ENCODE peak calls at places on chromosomes 12 and 14, in four cellular contexts. One of them, this sample, is unnamed.

GRCh38 chr14:49594347-49595089 is 4.2 kb upstream of the LRR1 start:
- DNase-seq in fibroblast of mammary gland: peak
- DNase-seq in foreskin fibroblast: peak
- DNase-seq in cardiac fibroblast: peak
- DNase-seq in this sample: no peak

GRCh38 chr14:24441904-24442239 is 704 bp downstream of the SDR39U1 start:
- DNase-seq in foreskin fibroblast: peak
- DNase-seq in cardiac fibroblast: no peak
- DNase-seq in fibroblast of mammary gland: peak
- DNase-seq in this sample: no peak

GRCh38 chr12:3896851-3897351 is 23.7 kb upstream of the PARP11 start:
- DNase-seq in fibroblast of mammary gland: peak
- DNase-seq in cardiac fibroblast: peak
- DNase-seq in foreskin fibroblast: peak
- DNase-seq in this sample: peak

GRCh38 chr12:126607157-126607556 is 1541.9 kb downstream of the AACS start:
- DNase-seq in foreskin fibroblast: no peak
- DNase-seq in cardiac fibroblast: no peak
- DNase-seq in fibroblast of mammary gland: no peak
- DNase-seq in this sample: no peak

GRCh38 chr14:54549862-54550261 is 17.1 kb upstream of the SAMD4A start:
- DNase-seq in foreskin fibroblast: peak
- DNase-seq in cardiac fibroblast: peak
- DNase-seq in fibroblast of mammary gland: peak
- DNase-seq in this sample: no peak

GRCh38 chr14:74804219-74804825 is 41.2 kb downstream of the YLPM1 start:
- DNase-seq in foreskin fibroblast: peak
- DNase-seq in cardiac fibroblast: peak
- DNase-seq in fibroblast of mammary gland: peak
- DNase-seq in this sample: no peak

GRCh38 chr14:21933681-21934080 is 260.1 kb upstream of the OR4E1 start:
- DNase-seq in fibroblast of mammary gland: no peak
- DNase-seq in cardiac fibroblast: no peak
- DNase-seq in foreskin fibroblast: no peak
- DNase-seq in this sample: no peak

GRCh38 chr12:17278946-17279345 is 673.0 kb upstream of the LMO3 start:
- DNase-seq in foreskin fibroblast: no peak
- DNase-seq in cardiac fibroblast: no peak
- DNase-seq in fibroblast of mammary gland: no peak
- DNase-seq in this sample: no peak

GRCh38 chr12:77120695-77121094 is 55.3 kb upstream of the E2F7 start:
- DNase-seq in foreskin fibroblast: peak
- DNase-seq in fibroblast of mammary gland: peak
- DNase-seq in cardiac fibroblast: peak
- DNase-seq in this sample: no peak

GRCh38 chr12:53287741-53288216 is 7.6 kb upstream of the PFDN5 start:
- DNase-seq in fibroblast of mammary gland: peak
- DNase-seq in cardiac fibroblast: peak
- DNase-seq in foreskin fibroblast: peak
- DNase-seq in this sample: peak

GRCh38 chr12:87690236-87690810 is 338.9 kb downstream of the C12orf50 start:
- DNase-seq in fibroblast of mammary gland: peak
- DNase-seq in foreskin fibroblast: no peak
- DNase-seq in cardiac fibroblast: no peak
- DNase-seq in this sample: no peak

GRCh38 chr12:84874125-84874824 is 38.3 kb downstream of the SLC6A15 start:
- DNase-seq in foreskin fibroblast: peak
- DNase-seq in fibroblast of mammary gland: peak
- DNase-seq in cardiac fibroblast: peak
- DNase-seq in this sample: no peak

GRCh38 chr14:69088523-69089445 is 64.1 kb downstream of the DCAF5 start:
- DNase-seq in cardiac fibroblast: peak
- DNase-seq in foreskin fibroblast: peak
- DNase-seq in fibroblast of mammary gland: peak
- DNase-seq in this sample: no peak

GRCh38 chr12:105358789-105359188 is 28.3 kb downstream of the C12orf75 start:
- DNase-seq in foreskin fibroblast: no peak
- DNase-seq in cardiac fibroblast: no peak
- DNase-seq in fibroblast of mammary gland: no peak
- DNase-seq in this sample: no peak

GRCh38 chr12:107057071-107057834 is 36.1 kb downstream of the CRY1 start:
- DNase-seq in cardiac fibroblast: peak
- DNase-seq in fibroblast of mammary gland: peak
- DNase-seq in foreskin fibroblast: peak
- DNase-seq in this sample: no peak

GRCh38 chr14:85471744-85472143 is 58.2 kb upstream of the FLRT2 start:
- DNase-seq in cardiac fibroblast: peak
- DNase-seq in fibroblast of mammary gland: peak
- DNase-seq in foreskin fibroblast: peak
- DNase-seq in this sample: peak

GRCh38 chr12:82357340-82357739 is 847 bp downstream of the CCDC59 start:
- DNase-seq in fibroblast of mammary gland: no peak
- DNase-seq in cardiac fibroblast: no peak
- DNase-seq in foreskin fibroblast: no peak
- DNase-seq in this sample: no peak

GRCh38 chr12:115035536-115036107 is 351.6 kb upstream of the TBX3 start:
- DNase-seq in foreskin fibroblast: no peak
- DNase-seq in fibroblast of mammary gland: no peak
- DNase-seq in cardiac fibroblast: no peak
- DNase-seq in this sample: no peak

GRCh38 chr12:9383585-9383984 is 175.4 kb upstream of the PZP start:
- DNase-seq in fibroblast of mammary gland: no peak
- DNase-seq in cardiac fibroblast: no peak
- DNase-seq in foreskin fibroblast: no peak
- DNase-seq in this sample: no peak

GRCh38 chr14:23816371-23816770 is 137.2 kb upstream of the DHRS4 start:
- DNase-seq in foreskin fibroblast: no peak
- DNase-seq in cardiac fibroblast: no peak
- DNase-seq in fibroblast of mammary gland: no peak
- DNase-seq in this sample: no peak

GRCh38 chr12:8699714-8700113 is 1.9 kb downstream of the RIMKLB start:
- DNase-seq in fibroblast of mammary gland: no peak
- DNase-seq in cardiac fibroblast: no peak
- DNase-seq in foreskin fibroblast: no peak
- DNase-seq in this sample: no peak

GRCh38 chr12:62922539-62922938 is 12.4 kb downstream of the PPM1H start:
- DNase-seq in cardiac fibroblast: no peak
- DNase-seq in fibroblast of mammary gland: no peak
- DNase-seq in foreskin fibroblast: peak
- DNase-seq in this sample: no peak

GRCh38 chr12:59699408-59700144 is 103.7 kb downstream of the SLC16A7 start:
- DNase-seq in foreskin fibroblast: peak
- DNase-seq in cardiac fibroblast: peak
- DNase-seq in fibroblast of mammary gland: peak
- DNase-seq in this sample: no peak

GRCh38 chr14:81172881-81173280 is 47.9 kb downstream of the GTF2A1 start:
- DNase-seq in cardiac fibroblast: no peak
- DNase-seq in foreskin fibroblast: peak
- DNase-seq in fibroblast of mammary gland: no peak
- DNase-seq in this sample: no peak

GRCh38 chr14:90858511-90858910 is 42.3 kb upstream of the TTC7B start:
- DNase-seq in fibroblast of mammary gland: no peak
- DNase-seq in foreskin fibroblast: no peak
- DNase-seq in cardiac fibroblast: no peak
- DNase-seq in this sample: no peak
- H3K4me3 ChIP-seq in fibroblast of mammary gland: no peak
- H3K4me3 ChIP-seq in foreskin fibroblast: no peak
- H3K4me3 ChIP-seq in cardiac fibroblast: no peak
- H3K4me3 ChIP-seq in this sample: no peak

GRCh38 chr14:88325883-88326282 is 2.8 kb upstream of the KCNK10 start:
- DNase-seq in fibroblast of mammary gland: no peak
- DNase-seq in foreskin fibroblast: no peak
- DNase-seq in cardiac fibroblast: no peak
- DNase-seq in this sample: no peak

GRCh38 chr14:88321692-88322504 is 1.2 kb downstream of the KCNK10 start:
- DNase-seq in fibroblast of mammary gland: no peak
- DNase-seq in foreskin fibroblast: no peak
- DNase-seq in cardiac fibroblast: no peak
- DNase-seq in this sample: no peak

GRCh38 chr14:88323086-88323519 is at the start of gene KCNK10:
- DNase-seq in cardiac fibroblast: peak
- DNase-seq in fibroblast of mammary gland: no peak
- DNase-seq in foreskin fibroblast: peak
- DNase-seq in this sample: no peak

GRCh38 chr14:88323520-88324199 is 591 bp upstream of the KCNK10 start:
- DNase-seq in fibroblast of mammary gland: peak
- DNase-seq in foreskin fibroblast: peak
- DNase-seq in cardiac fibroblast: peak
- DNase-seq in this sample: no peak

GRCh38 chr14:88322505-88323085 is 474 bp downstream of the KCNK10 start:
- DNase-seq in cardiac fibroblast: no peak
- DNase-seq in foreskin fibroblast: no peak
- DNase-seq in fibroblast of mammary gland: no peak
- DNase-seq in this sample: no peak
- H3K4me3 ChIP-seq in cardiac fibroblast: peak
- H3K4me3 ChIP-seq in foreskin fibroblast: no peak
- H3K4me3 ChIP-seq in fibroblast of mammary gland: no peak
- H3K4me3 ChIP-seq in this sample: no peak

DNA sequence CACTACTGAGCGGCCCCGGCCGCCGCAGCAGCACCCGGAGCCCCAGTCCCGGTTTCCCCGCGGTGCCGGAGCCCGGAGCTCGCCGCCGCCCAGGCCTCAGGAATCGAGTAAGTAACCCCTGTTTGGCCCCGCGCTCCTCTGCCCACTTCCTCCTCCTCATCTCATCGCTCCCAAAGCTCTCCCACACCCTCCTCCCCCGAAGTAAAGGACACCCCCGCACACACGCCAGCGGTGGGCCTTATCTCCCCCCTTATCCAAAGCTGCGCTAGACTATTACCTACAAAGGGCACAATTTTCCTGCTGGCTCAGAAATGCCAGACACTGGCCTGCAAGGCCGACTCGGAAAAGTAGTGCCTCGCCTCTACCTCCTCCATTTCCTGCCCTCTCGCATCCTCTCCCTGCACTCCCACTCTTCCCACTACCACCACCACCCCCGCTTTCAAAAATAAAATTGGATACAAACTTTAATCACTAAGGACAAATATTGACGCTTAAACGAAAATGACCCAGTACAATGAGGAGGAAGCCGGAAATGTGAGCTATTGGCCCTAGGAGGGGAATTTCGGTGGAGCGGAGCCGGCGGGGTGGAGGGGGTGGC is 581 bp upstream of the FOXG1 start:
- DNase-seq in foreskin fibroblast: peak
- DNase-seq in cardiac fibroblast: peak
- DNase-seq in fibroblast of mammary gland: no peak
- DNase-seq in this sample: no peak
- H3K4me3 ChIP-seq in foreskin fibroblast: peak
- H3K4me3 ChIP-seq in cardiac fibroblast: no peak
- H3K4me3 ChIP-seq in fibroblast of mammary gland: peak
- H3K4me3 ChIP-seq in this sample: peak

GRCh38 chr12:122184522-122184921 is 1.6 kb downstream of the LRRC43 start:
- DNase-seq in cardiac fibroblast: no peak
- DNase-seq in foreskin fibroblast: no peak
- DNase-seq in fibroblast of mammary gland: no peak
- DNase-seq in this sample: no peak

GRCh38 chr12:122182887-122183587 is at the start of gene LRRC43:
- DNase-seq in cardiac fibroblast: peak
- DNase-seq in fibroblast of mammary gland: no peak
- DNase-seq in foreskin fibroblast: peak
- DNase-seq in this sample: peak

GRCh38 chr12:122185494-122186082 is 2.7 kb downstream of the LRRC43 start:
- DNase-seq in fibroblast of mammary gland: no peak
- DNase-seq in cardiac fibroblast: no peak
- DNase-seq in foreskin fibroblast: no peak
- DNase-seq in this sample: no peak

GRCh38 chr12:122185079-122185478 is 2.2 kb downstream of the LRRC43 start:
- DNase-seq in fibroblast of mammary gland: no peak
- DNase-seq in cardiac fibroblast: no peak
- DNase-seq in foreskin fibroblast: no peak
- DNase-seq in this sample: no peak

GRCh38 chr12:122183588-122183940 is 641 bp downstream of the LRRC43 start:
- DNase-seq in cardiac fibroblast: no peak
- DNase-seq in foreskin fibroblast: no peak
- DNase-seq in fibroblast of mammary gland: no peak
- DNase-seq in this sample: no peak
- H3K4me3 ChIP-seq in cardiac fibroblast: no peak
- H3K4me3 ChIP-seq in foreskin fibroblast: peak
- H3K4me3 ChIP-seq in fibroblast of mammary gland: peak
- H3K4me3 ChIP-seq in this sample: peak